ENCODE peak calls at places on chromosomes 3 and 15, in six cellular contexts. One of them, this sample, is unnamed.
A peak's percentile ranks its signal among the peaks of the same experiment; 100 is the strongest.

GRCh38 chr3:122493296-122493695 is 21.4 kb downstream of the KPNA1 start:
- DNase-seq in IMR-90: peak; percentile 47
- DNase-seq in H1: no peak
- DNase-seq in mesenchymal stem cell: peak; percentile 88
- DNase-seq in trophoblast cell: no peak
- DNase-seq in neuronal stem cell: no peak
- DNase-seq in this sample: no peak

GRCh38 chr3:97872209-97873042 is 50.6 kb downstream of the CRYBG3 start:
- DNase-seq in IMR-90: peak; percentile 97
- DNase-seq in trophoblast cell: peak; percentile 87
- DNase-seq in H1: no peak
- DNase-seq in neuronal stem cell: no peak
- DNase-seq in mesenchymal stem cell: peak; percentile 95
- DNase-seq in this sample: no peak

GRCh38 chr15:81163961-81164800 is 30.1 kb downstream of the CFAP161 start:
- DNase-seq in trophoblast cell: no peak
- DNase-seq in neuronal stem cell: no peak
- DNase-seq in H1: no peak
- DNase-seq in IMR-90: peak; percentile 95
- DNase-seq in mesenchymal stem cell: peak; percentile 12
- DNase-seq in this sample: peak; percentile 37

GRCh38 chr3:45124379-45124778 is 21.8 kb downstream of the CDCP1 start:
- DNase-seq in IMR-90: peak; percentile 94
- DNase-seq in H1: no peak
- DNase-seq in neuronal stem cell: no peak
- DNase-seq in mesenchymal stem cell: peak; percentile 91
- DNase-seq in trophoblast cell: no peak
- DNase-seq in this sample: no peak

GRCh38 chr3:169662215-169663070 is 1.1 kb downstream of the MECOM start:
- DNase-seq in H1: peak; percentile 92
- DNase-seq in neuronal stem cell: peak; percentile 85
- DNase-seq in IMR-90: peak; percentile 57
- DNase-seq in mesenchymal stem cell: peak; percentile 50
- DNase-seq in trophoblast cell: peak; percentile 80
- DNase-seq in this sample: peak; percentile 85

GRCh38 chr3:125154110-125154509 is 58.4 kb downstream of the SLC12A8 start:
- DNase-seq in mesenchymal stem cell: no peak
- DNase-seq in IMR-90: no peak
- DNase-seq in H1: no peak
- DNase-seq in trophoblast cell: peak; percentile 60
- DNase-seq in neuronal stem cell: no peak
- DNase-seq in this sample: no peak

GRCh38 chr3:49906004-49906860 is 2.6 kb upstream of the MST1R start:
- DNase-seq in neuronal stem cell: no peak
- DNase-seq in mesenchymal stem cell: peak; percentile 61
- DNase-seq in H1: peak; percentile 77
- DNase-seq in IMR-90: peak; percentile 46
- DNase-seq in trophoblast cell: peak; percentile 14
- DNase-seq in this sample: peak; percentile 69

GRCh38 chr3:107757140-107757539 is 234.4 kb downstream of the BBX start:
- DNase-seq in mesenchymal stem cell: no peak
- DNase-seq in IMR-90: no peak
- DNase-seq in neuronal stem cell: no peak
- DNase-seq in trophoblast cell: no peak
- DNase-seq in H1: no peak
- DNase-seq in this sample: no peak

GRCh38 chr15:31974855-31975421 is 55.4 kb upstream of the CHRNA7 start:
- DNase-seq in H1: peak; percentile 76
- DNase-seq in mesenchymal stem cell: peak; percentile 3
- DNase-seq in IMR-90: peak; percentile 0
- DNase-seq in trophoblast cell: peak; percentile 59
- DNase-seq in neuronal stem cell: peak; percentile 72
- DNase-seq in this sample: peak; percentile 73

GRCh38 chr15:25600751-25601150 is 161.9 kb upstream of the UBE3A start:
- DNase-seq in trophoblast cell: peak; percentile 77
- DNase-seq in neuronal stem cell: no peak
- DNase-seq in IMR-90: no peak
- DNase-seq in H1: no peak
- DNase-seq in mesenchymal stem cell: no peak
- DNase-seq in this sample: no peak

GRCh38 chr15:52040167-52040900 is 21.3 kb downstream of the MAPK6 start:
- DNase-seq in H1: no peak
- DNase-seq in IMR-90: peak; percentile 54
- DNase-seq in neuronal stem cell: no peak
- DNase-seq in trophoblast cell: peak; percentile 38
- DNase-seq in mesenchymal stem cell: peak; percentile 73
- DNase-seq in this sample: no peak

GRCh38 chr3:31274406-31275024 is 258.2 kb upstream of the STT3B start:
- DNase-seq in trophoblast cell: no peak
- DNase-seq in mesenchymal stem cell: peak; percentile 3
- DNase-seq in H1: no peak
- DNase-seq in neuronal stem cell: no peak
- DNase-seq in IMR-90: no peak
- DNase-seq in this sample: no peak

GRCh38 chr15:53193149-53193548 is 403.0 kb upstream of the ONECUT1 start:
- DNase-seq in trophoblast cell: peak; percentile 49
- DNase-seq in mesenchymal stem cell: no peak
- DNase-seq in neuronal stem cell: peak; percentile 48
- DNase-seq in IMR-90: no peak
- DNase-seq in H1: no peak
- DNase-seq in this sample: no peak

GRCh38 chr15:96126859-96127258 is 203.6 kb upstream of the NR2F2 start:
- DNase-seq in H1: no peak
- DNase-seq in trophoblast cell: no peak
- DNase-seq in neuronal stem cell: no peak
- DNase-seq in IMR-90: no peak
- DNase-seq in mesenchymal stem cell: no peak
- DNase-seq in this sample: no peak

GRCh38 chr3:99920530-99921376 is 103.1 kb downstream of the CMSS1 start:
- DNase-seq in IMR-90: peak; percentile 76
- DNase-seq in trophoblast cell: no peak
- DNase-seq in H1: no peak
- DNase-seq in neuronal stem cell: no peak
- DNase-seq in mesenchymal stem cell: peak; percentile 60
- DNase-seq in this sample: peak; percentile 47

GRCh38 chr3:152559246-152559645 is 275.7 kb upstream of the P2RY1 start:
- DNase-seq in neuronal stem cell: no peak
- DNase-seq in H1: no peak
- DNase-seq in IMR-90: no peak
- DNase-seq in trophoblast cell: no peak
- DNase-seq in mesenchymal stem cell: no peak
- DNase-seq in this sample: no peak

GRCh38 chr15:90557147-90557546 is 27.4 kb downstream of the CRTC3 start:
- DNase-seq in H1: no peak
- DNase-seq in IMR-90: peak; percentile 28
- DNase-seq in neuronal stem cell: no peak
- DNase-seq in mesenchymal stem cell: no peak
- DNase-seq in trophoblast cell: no peak
- DNase-seq in this sample: no peak

GRCh38 chr15:42456539-42456938 is 34.4 kb downstream of the ZNF106 start:
- DNase-seq in mesenchymal stem cell: no peak
- DNase-seq in trophoblast cell: no peak
- DNase-seq in neuronal stem cell: no peak
- DNase-seq in IMR-90: no peak
- DNase-seq in H1: no peak
- DNase-seq in this sample: no peak

GRCh38 chr3:147372525-147373027 is 33.8 kb downstream of the ZIC4 start:
- DNase-seq in mesenchymal stem cell: no peak
- DNase-seq in IMR-90: no peak
- DNase-seq in neuronal stem cell: no peak
- DNase-seq in H1: peak; percentile 49
- DNase-seq in trophoblast cell: no peak
- DNase-seq in this sample: no peak

GRCh38 chr3:53593611-53594010 is 99.2 kb downstream of the CACNA1D start:
- DNase-seq in H1: peak; percentile 26
- DNase-seq in mesenchymal stem cell: no peak
- DNase-seq in trophoblast cell: no peak
- DNase-seq in neuronal stem cell: no peak
- DNase-seq in IMR-90: no peak
- DNase-seq in this sample: no peak

GRCh38 chr15:40137011-40137906 is 23.6 kb upstream of the BUB1B start:
- DNase-seq in mesenchymal stem cell: no peak
- DNase-seq in IMR-90: no peak
- DNase-seq in H1: no peak
- DNase-seq in trophoblast cell: no peak
- DNase-seq in neuronal stem cell: no peak
- DNase-seq in this sample: peak; percentile 59

DNA sequence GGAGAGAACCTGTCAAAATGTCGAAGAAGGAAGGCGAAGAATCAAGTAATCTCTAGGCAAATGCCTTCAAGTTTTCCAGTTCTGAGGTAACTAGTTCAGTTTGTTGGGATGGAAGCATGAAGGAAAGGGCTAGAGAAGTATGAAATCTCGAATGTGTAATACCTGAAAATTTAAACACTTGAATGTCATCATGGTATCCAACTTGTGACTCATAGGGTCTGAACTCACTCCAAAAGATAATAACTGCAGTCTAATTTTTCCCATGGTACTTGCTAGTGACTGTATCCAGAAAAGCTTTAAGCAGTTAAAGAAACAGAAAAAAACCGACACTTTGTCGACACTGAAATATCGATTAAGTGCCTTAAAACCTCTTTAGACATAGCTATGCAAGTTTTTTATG is 102.9 kb upstream of the CHRM5 start:
- DNase-seq in neuronal stem cell: no peak
- DNase-seq in trophoblast cell: peak; percentile 89
- DNase-seq in mesenchymal stem cell: peak; percentile 55
- DNase-seq in H1: no peak
- DNase-seq in IMR-90: peak; percentile 78
- DNase-seq in this sample: no peak
- H3K14ac ChIP-seq in neuronal stem cell: no peak overlapping the region
- H3K14ac ChIP-seq in trophoblast cell: no peak overlapping the region
- H3K14ac ChIP-seq in mesenchymal stem cell: no peak overlapping the region
- H3K14ac ChIP-seq in H1: no peak overlapping the region
- H3K14ac ChIP-seq in IMR-90: no peak overlapping the region
- H3K14ac ChIP-seq in this sample: no peak overlapping the region

GRCh38 chr3:111033470-111034108 is 38.0 kb upstream of the NECTIN3 start:
- DNase-seq in trophoblast cell: peak; percentile 15
- DNase-seq in H1: no peak
- DNase-seq in mesenchymal stem cell: no peak
- DNase-seq in neuronal stem cell: no peak
- DNase-seq in IMR-90: peak; percentile 12
- DNase-seq in this sample: no peak

GRCh38 chr3:111032677-111033076 is 38.9 kb upstream of the NECTIN3 start:
- DNase-seq in IMR-90: peak; percentile 23
- DNase-seq in trophoblast cell: peak; percentile 79
- DNase-seq in mesenchymal stem cell: no peak
- DNase-seq in H1: no peak
- DNase-seq in neuronal stem cell: no peak
- DNase-seq in this sample: no peak

GRCh38 chr3:111031538-111031937 is 40.1 kb upstream of the NECTIN3 start:
- DNase-seq in IMR-90: no peak
- DNase-seq in H1: no peak
- DNase-seq in neuronal stem cell: no peak
- DNase-seq in mesenchymal stem cell: no peak
- DNase-seq in trophoblast cell: no peak
- DNase-seq in this sample: no peak

DNA sequence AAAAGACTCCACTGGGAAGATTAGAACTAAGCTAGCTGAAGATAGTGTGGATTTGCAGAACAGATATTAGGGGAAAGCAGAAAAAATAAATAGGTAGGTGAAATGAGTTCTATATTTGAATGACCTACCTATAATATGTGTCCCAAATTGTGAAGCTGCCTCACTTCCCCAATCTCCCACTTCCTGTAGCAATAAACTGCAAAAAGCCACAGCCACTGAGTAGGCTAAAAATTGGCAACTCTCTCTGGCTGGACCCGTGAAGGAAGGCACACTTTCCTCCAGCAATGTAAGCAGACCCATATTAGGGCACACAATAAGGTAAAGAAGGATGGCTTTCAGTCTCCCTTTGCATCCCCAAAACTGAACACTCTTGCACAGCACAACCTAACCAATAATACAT is 43.7 kb upstream of the NECTIN3 start:
- DNase-seq in neuronal stem cell: no peak
- DNase-seq in mesenchymal stem cell: no peak
- DNase-seq in H1: no peak
- DNase-seq in trophoblast cell: no peak
- DNase-seq in IMR-90: no peak
- DNase-seq in this sample: no peak
- H3K14ac ChIP-seq in neuronal stem cell: no peak overlapping the region
- H3K14ac ChIP-seq in mesenchymal stem cell: no peak overlapping the region
- H3K14ac ChIP-seq in H1: no peak overlapping the region
- H3K14ac ChIP-seq in trophoblast cell: no peak overlapping the region
- H3K14ac ChIP-seq in IMR-90: no peak overlapping the region
- H3K14ac ChIP-seq in this sample: no peak overlapping the region

GRCh38 chr3:138594935-138595259 is 837 bp upstream of the CEP70 start:
- DNase-seq in trophoblast cell: no peak
- DNase-seq in mesenchymal stem cell: no peak
- DNase-seq in H1: no peak
- DNase-seq in neuronal stem cell: no peak
- DNase-seq in IMR-90: no peak
- DNase-seq in this sample: no peak

GRCh38 chr3:138594150-138594934 is at the start of gene CEP70:
- DNase-seq in trophoblast cell: peak; percentile 96
- DNase-seq in neuronal stem cell: peak; percentile 87
- DNase-seq in mesenchymal stem cell: peak; percentile 95
- DNase-seq in IMR-90: peak; percentile 95
- DNase-seq in H1: peak; percentile 96
- DNase-seq in this sample: peak; percentile 97

GRCh38 chr3:138598534-138598933 is 4.5 kb upstream of the CEP70 start:
- DNase-seq in neuronal stem cell: no peak
- DNase-seq in IMR-90: no peak
- DNase-seq in mesenchymal stem cell: no peak
- DNase-seq in H1: no peak
- DNase-seq in trophoblast cell: no peak
- DNase-seq in this sample: no peak

GRCh38 chr3:138600341-138600740 is 6.3 kb upstream of the CEP70 start:
- DNase-seq in trophoblast cell: no peak
- DNase-seq in H1: no peak
- DNase-seq in mesenchymal stem cell: no peak
- DNase-seq in neuronal stem cell: no peak
- DNase-seq in IMR-90: no peak
- DNase-seq in this sample: no peak
- H3K14ac ChIP-seq in trophoblast cell: no peak overlapping the region
- H3K14ac ChIP-seq in H1: no peak overlapping the region
- H3K14ac ChIP-seq in mesenchymal stem cell: no peak overlapping the region
- H3K14ac ChIP-seq in neuronal stem cell: no peak overlapping the region
- H3K14ac ChIP-seq in IMR-90: no peak overlapping the region
- H3K14ac ChIP-seq in this sample: no peak overlapping the region

GRCh38 chr3:195208631-195209030 is 62.3 kb downstream of the XXYLT1 start:
- DNase-seq in IMR-90: no peak
- DNase-seq in trophoblast cell: no peak
- DNase-seq in mesenchymal stem cell: no peak
- DNase-seq in neuronal stem cell: no peak
- DNase-seq in H1: peak; percentile 38
- DNase-seq in this sample: no peak

GRCh38 chr3:195207731-195208130 is 63.2 kb downstream of the XXYLT1 start:
- DNase-seq in mesenchymal stem cell: no peak
- DNase-seq in H1: no peak
- DNase-seq in IMR-90: no peak
- DNase-seq in neuronal stem cell: no peak
- DNase-seq in trophoblast cell: no peak
- DNase-seq in this sample: no peak

GRCh38 chr3:195208183-195208582 is 62.8 kb downstream of the XXYLT1 start:
- DNase-seq in IMR-90: no peak
- DNase-seq in mesenchymal stem cell: no peak
- DNase-seq in H1: peak; percentile 30
- DNase-seq in trophoblast cell: no peak
- DNase-seq in neuronal stem cell: no peak
- DNase-seq in this sample: no peak

GRCh38 chr3:195209836-195210551 is 61.0 kb downstream of the XXYLT1 start:
- DNase-seq in mesenchymal stem cell: peak; percentile 25
- DNase-seq in IMR-90: peak; percentile 60
- DNase-seq in trophoblast cell: no peak
- DNase-seq in neuronal stem cell: no peak
- DNase-seq in H1: peak; percentile 45
- DNase-seq in this sample: no peak

GRCh38 chr3:195209083-195209835 is 61.7 kb downstream of the XXYLT1 start:
- DNase-seq in H1: peak; percentile 48
- DNase-seq in IMR-90: peak; percentile 13
- DNase-seq in mesenchymal stem cell: no peak
- DNase-seq in trophoblast cell: no peak
- DNase-seq in neuronal stem cell: no peak
- DNase-seq in this sample: no peak
- H3K14ac ChIP-seq in H1: no peak overlapping the region
- H3K14ac ChIP-seq in IMR-90: peak overlapping the region; percentile 89
- H3K14ac ChIP-seq in mesenchymal stem cell: peak overlapping the region; percentile 8
- H3K14ac ChIP-seq in trophoblast cell: peak overlapping the region; percentile 17
- H3K14ac ChIP-seq in neuronal stem cell: peak overlapping the region; percentile 63
- H3K14ac ChIP-seq in this sample: peak overlapping the region; percentile 48